ENCODE peak calls at places on chromosomes 6 and 20, in eight cellular contexts. One of them, this sample, is unnamed.
A peak's percentile ranks its signal among the peaks of the same experiment; 100 is the strongest.

GRCh38 chr6:11204987-11205386 is 27.5 kb downstream of the NEDD9 start:
- DNase-seq in progenitor cell of endocrine pancreas: no peak
- DNase-seq in transverse colon: no peak
- DNase-seq in A673: no peak
- DNase-seq in mesothelial cell of epicardium: no peak
- DNase-seq in natural killer cell: no peak
- DNase-seq in lung: no peak
- DNase-seq in epithelial cell of proximal tubule: no peak
- DNase-seq in this sample: no peak

GRCh38 chr6:32332433-32332832 is 39.3 kb downstream of the TSBP1 start:
- DNase-seq in epithelial cell of proximal tubule: no peak
- DNase-seq in transverse colon: no peak
- DNase-seq in natural killer cell: no peak
- DNase-seq in mesothelial cell of epicardium: no peak
- DNase-seq in lung: no peak
- DNase-seq in A673: no peak
- DNase-seq in progenitor cell of endocrine pancreas: no peak
- DNase-seq in this sample: no peak

GRCh38 chr6:91087864-91088263 is 501.0 kb upstream of the MAP3K7 start:
- DNase-seq in natural killer cell: no peak
- DNase-seq in A673: no peak
- DNase-seq in lung: no peak
- DNase-seq in transverse colon: no peak
- DNase-seq in mesothelial cell of epicardium: no peak
- DNase-seq in progenitor cell of endocrine pancreas: no peak
- DNase-seq in epithelial cell of proximal tubule: no peak
- DNase-seq in this sample: no peak

GRCh38 chr6:161400650-161401049 is 126.8 kb upstream of the AGPAT4 start:
- DNase-seq in mesothelial cell of epicardium: no peak
- DNase-seq in natural killer cell: no peak
- DNase-seq in A673: no peak
- DNase-seq in transverse colon: no peak
- DNase-seq in lung: no peak
- DNase-seq in progenitor cell of endocrine pancreas: no peak
- DNase-seq in epithelial cell of proximal tubule: no peak
- DNase-seq in this sample: no peak

GRCh38 chr6:101630956-101631355 is 237.4 kb downstream of the GRIK2 start:
- DNase-seq in progenitor cell of endocrine pancreas: no peak
- DNase-seq in natural killer cell: no peak
- DNase-seq in lung: no peak
- DNase-seq in epithelial cell of proximal tubule: no peak
- DNase-seq in A673: no peak
- DNase-seq in mesothelial cell of epicardium: no peak
- DNase-seq in transverse colon: no peak
- DNase-seq in this sample: no peak

GRCh38 chr20:31475032-31475431 is at the start of the genes DEFB124 and REM1:
- DNase-seq in mesothelial cell of epicardium: no peak
- DNase-seq in progenitor cell of endocrine pancreas: no peak
- DNase-seq in A673: no peak
- DNase-seq in epithelial cell of proximal tubule: no peak
- DNase-seq in natural killer cell: no peak
- DNase-seq in lung: no peak
- DNase-seq in transverse colon: no peak
- DNase-seq in this sample: no peak

GRCh38 chr20:60239981-60240380 is 281.8 kb downstream of the CDH26 start:
- DNase-seq in lung: no peak
- DNase-seq in A673: no peak
- DNase-seq in transverse colon: no peak
- DNase-seq in progenitor cell of endocrine pancreas: no peak
- DNase-seq in epithelial cell of proximal tubule: no peak
- DNase-seq in natural killer cell: no peak
- DNase-seq in mesothelial cell of epicardium: no peak
- DNase-seq in this sample: no peak

GRCh38 chr20:50874111-50874757 is 57.0 kb downstream of the ADNP start:
- DNase-seq in epithelial cell of proximal tubule: no peak
- DNase-seq in lung: no peak
- DNase-seq in natural killer cell: no peak
- DNase-seq in A673: no peak
- DNase-seq in progenitor cell of endocrine pancreas: no peak
- DNase-seq in mesothelial cell of epicardium: no peak
- DNase-seq in transverse colon: no peak
- DNase-seq in this sample: no peak

GRCh38 chr6:166203003-166203640 is 35.5 kb upstream of the TBXT start:
- DNase-seq in natural killer cell: no peak
- DNase-seq in mesothelial cell of epicardium: no peak
- DNase-seq in lung: no peak
- DNase-seq in progenitor cell of endocrine pancreas: no peak
- DNase-seq in transverse colon: no peak
- DNase-seq in A673: no peak
- DNase-seq in epithelial cell of proximal tubule: no peak
- DNase-seq in this sample: no peak

GRCh38 chr20:49424536-49424935 is 57.9 kb downstream of the KCNB1 start:
- DNase-seq in epithelial cell of proximal tubule: no peak
- DNase-seq in A673: peak; percentile 9
- DNase-seq in progenitor cell of endocrine pancreas: no peak
- DNase-seq in natural killer cell: no peak
- DNase-seq in lung: no peak
- DNase-seq in transverse colon: no peak
- DNase-seq in mesothelial cell of epicardium: no peak
- DNase-seq in this sample: no peak

GRCh38 chr6:105507811-105508210 is 104.9 kb upstream of the PREP start:
- DNase-seq in progenitor cell of endocrine pancreas: no peak
- DNase-seq in natural killer cell: no peak
- DNase-seq in transverse colon: no peak
- DNase-seq in mesothelial cell of epicardium: no peak
- DNase-seq in lung: no peak
- DNase-seq in epithelial cell of proximal tubule: no peak
- DNase-seq in A673: no peak
- DNase-seq in this sample: no peak

GRCh38 chr6:13681305-13682061 is 30.2 kb downstream of the RANBP9 start:
- DNase-seq in epithelial cell of proximal tubule: no peak
- DNase-seq in progenitor cell of endocrine pancreas: no peak
- DNase-seq in transverse colon: no peak
- DNase-seq in natural killer cell: no peak
- DNase-seq in mesothelial cell of epicardium: no peak
- DNase-seq in lung: no peak
- DNase-seq in A673: no peak
- DNase-seq in this sample: no peak

GRCh38 chr6:150684161-150684560 is 84.5 kb downstream of the PLEKHG1 start:
- DNase-seq in natural killer cell: no peak
- DNase-seq in mesothelial cell of epicardium: no peak
- DNase-seq in progenitor cell of endocrine pancreas: no peak
- DNase-seq in lung: no peak
- DNase-seq in epithelial cell of proximal tubule: no peak
- DNase-seq in transverse colon: no peak
- DNase-seq in A673: no peak
- DNase-seq in this sample: no peak

GRCh38 chr6:2783188-2783957 is 18.2 kb downstream of the WRNIP1 start:
- DNase-seq in lung: no peak
- DNase-seq in epithelial cell of proximal tubule: no peak
- DNase-seq in A673: no peak
- DNase-seq in mesothelial cell of epicardium: no peak
- DNase-seq in transverse colon: peak; percentile 41
- DNase-seq in natural killer cell: no peak
- DNase-seq in progenitor cell of endocrine pancreas: no peak
- DNase-seq in this sample: no peak
- TF ChIP-seq CTCF in lung: no peak
- TF ChIP-seq CTCF in epithelial cell of proximal tubule: no peak
- TF ChIP-seq CTCF in A673: no peak
- TF ChIP-seq CTCF in mesothelial cell of epicardium: no peak
- TF ChIP-seq CTCF in transverse colon: no peak
- TF ChIP-seq CTCF in natural killer cell: no peak
- TF ChIP-seq CTCF in progenitor cell of endocrine pancreas: no peak
- TF ChIP-seq CTCF in this sample: no peak

GRCh38 chr20:44716309-44717106 is 1.3 kb downstream of the CCN5 start:
- DNase-seq in epithelial cell of proximal tubule: no peak
- DNase-seq in transverse colon: no peak
- DNase-seq in lung: no peak
- DNase-seq in mesothelial cell of epicardium: no peak
- DNase-seq in A673: no peak
- DNase-seq in natural killer cell: no peak
- DNase-seq in progenitor cell of endocrine pancreas: no peak
- DNase-seq in this sample: no peak

GRCh38 chr20:44715495-44716308 is 533 bp downstream of the CCN5 start:
- DNase-seq in lung: no peak
- DNase-seq in transverse colon: no peak
- DNase-seq in natural killer cell: no peak
- DNase-seq in A673: no peak
- DNase-seq in progenitor cell of endocrine pancreas: no peak
- DNase-seq in mesothelial cell of epicardium: no peak
- DNase-seq in epithelial cell of proximal tubule: no peak
- DNase-seq in this sample: no peak

GRCh38 chr20:44719841-44720240 is 4.7 kb downstream of the CCN5 start:
- DNase-seq in epithelial cell of proximal tubule: no peak
- DNase-seq in progenitor cell of endocrine pancreas: no peak
- DNase-seq in lung: no peak
- DNase-seq in A673: no peak
- DNase-seq in mesothelial cell of epicardium: no peak
- DNase-seq in transverse colon: no peak
- DNase-seq in natural killer cell: no peak
- DNase-seq in this sample: no peak

GRCh38 chr20:44720617-44720993 is 5.4 kb downstream of the CCN5 start:
- DNase-seq in lung: no peak
- DNase-seq in A673: peak; percentile 98
- DNase-seq in progenitor cell of endocrine pancreas: no peak
- DNase-seq in natural killer cell: no peak
- DNase-seq in mesothelial cell of epicardium: no peak
- DNase-seq in transverse colon: no peak
- DNase-seq in epithelial cell of proximal tubule: peak; percentile 77
- DNase-seq in this sample: no peak

DNA sequence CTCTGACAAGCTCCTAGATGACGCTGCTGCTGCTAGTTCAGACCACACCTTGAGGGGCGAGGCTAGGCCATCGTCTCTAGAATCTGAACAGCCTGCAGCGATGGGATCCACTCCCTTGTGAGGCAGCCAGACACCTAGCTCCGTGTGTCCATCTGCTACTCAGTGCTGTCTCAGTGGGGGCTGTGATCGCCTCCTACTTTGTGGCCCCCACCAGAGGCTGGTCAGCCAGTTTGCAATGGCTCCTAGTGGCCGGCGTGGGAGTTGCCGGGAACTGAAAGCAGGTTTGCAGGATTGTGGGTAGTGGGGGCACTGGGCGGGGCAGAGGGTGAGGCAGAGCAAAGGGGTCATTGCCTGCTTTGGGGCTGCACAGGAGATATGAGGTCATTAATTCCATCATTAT is 2.8 kb downstream of the CCN5 start:
- DNase-seq in mesothelial cell of epicardium: no peak
- DNase-seq in epithelial cell of proximal tubule: no peak
- DNase-seq in transverse colon: no peak
- DNase-seq in progenitor cell of endocrine pancreas: no peak
- DNase-seq in lung: no peak
- DNase-seq in A673: no peak
- DNase-seq in natural killer cell: no peak
- DNase-seq in this sample: no peak
- TF ChIP-seq CTCF in mesothelial cell of epicardium: peak; percentile 47
- TF ChIP-seq CTCF in epithelial cell of proximal tubule: peak; percentile 44
- TF ChIP-seq CTCF in transverse colon: peak; percentile 19
- TF ChIP-seq CTCF in progenitor cell of endocrine pancreas: peak; percentile 40
- TF ChIP-seq CTCF in lung: no peak
- TF ChIP-seq CTCF in A673: peak; percentile 15
- TF ChIP-seq CTCF in natural killer cell: no peak
- TF ChIP-seq CTCF in this sample: no peak

GRCh38 chr6:117188627-117189201 is 76.6 kb upstream of the VGLL2 start:
- DNase-seq in mesothelial cell of epicardium: no peak
- DNase-seq in lung: no peak
- DNase-seq in A673: peak; percentile 8
- DNase-seq in natural killer cell: no peak
- DNase-seq in transverse colon: no peak
- DNase-seq in epithelial cell of proximal tubule: no peak
- DNase-seq in progenitor cell of endocrine pancreas: no peak
- DNase-seq in this sample: no peak
- TF ChIP-seq CTCF in mesothelial cell of epicardium: peak; percentile 52
- TF ChIP-seq CTCF in lung: no peak
- TF ChIP-seq CTCF in A673: peak; percentile 63
- TF ChIP-seq CTCF in natural killer cell: no peak
- TF ChIP-seq CTCF in transverse colon: peak; percentile 37
- TF ChIP-seq CTCF in epithelial cell of proximal tubule: peak; percentile 64
- TF ChIP-seq CTCF in progenitor cell of endocrine pancreas: peak; percentile 64
- TF ChIP-seq CTCF in this sample: no peak

GRCh38 chr20:10316582-10316981 is 98.0 kb downstream of the SNAP25 start:
- DNase-seq in progenitor cell of endocrine pancreas: no peak
- DNase-seq in transverse colon: no peak
- DNase-seq in mesothelial cell of epicardium: no peak
- DNase-seq in epithelial cell of proximal tubule: no peak
- DNase-seq in A673: peak; percentile 45
- DNase-seq in natural killer cell: no peak
- DNase-seq in lung: no peak
- DNase-seq in this sample: no peak
- TF ChIP-seq CTCF in progenitor cell of endocrine pancreas: peak; percentile 8
- TF ChIP-seq CTCF in transverse colon: no peak
- TF ChIP-seq CTCF in mesothelial cell of epicardium: no peak
- TF ChIP-seq CTCF in epithelial cell of proximal tubule: peak; percentile 63
- TF ChIP-seq CTCF in A673: peak; percentile 46
- TF ChIP-seq CTCF in natural killer cell: no peak
- TF ChIP-seq CTCF in lung: no peak
- TF ChIP-seq CTCF in this sample: no peak

GRCh38 chr6:49464691-49465090 is 1.5 kb downstream of the CENPQ start:
- DNase-seq in lung: no peak
- DNase-seq in progenitor cell of endocrine pancreas: no peak
- DNase-seq in transverse colon: no peak
- DNase-seq in natural killer cell: no peak
- DNase-seq in epithelial cell of proximal tubule: no peak
- DNase-seq in mesothelial cell of epicardium: no peak
- DNase-seq in A673: no peak
- DNase-seq in this sample: no peak
- TF ChIP-seq CTCF in lung: no peak
- TF ChIP-seq CTCF in progenitor cell of endocrine pancreas: no peak
- TF ChIP-seq CTCF in transverse colon: no peak
- TF ChIP-seq CTCF in natural killer cell: no peak
- TF ChIP-seq CTCF in epithelial cell of proximal tubule: no peak
- TF ChIP-seq CTCF in mesothelial cell of epicardium: no peak
- TF ChIP-seq CTCF in A673: no peak
- TF ChIP-seq CTCF in this sample: no peak

DNA sequence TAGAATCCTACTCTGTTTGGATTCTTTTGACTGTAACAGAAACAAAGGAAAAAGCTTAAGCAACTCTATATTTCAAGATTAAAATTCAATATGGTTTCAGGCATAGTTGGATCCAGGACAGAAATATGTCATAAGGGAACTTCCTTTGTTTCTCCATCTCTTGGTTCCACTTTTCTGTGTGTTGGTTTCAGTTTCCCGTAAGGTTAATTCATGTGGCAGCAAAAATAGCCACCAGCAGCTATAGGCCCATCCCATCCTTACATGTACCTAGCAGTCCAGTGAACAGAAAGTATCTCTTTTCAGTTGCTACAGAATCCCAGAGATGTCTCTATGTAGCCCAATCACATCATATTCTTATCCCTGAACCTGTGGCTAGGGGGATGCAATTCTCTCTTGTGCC is 8.8 kb upstream of the FAM8A1 start:
- DNase-seq in A673: no peak
- DNase-seq in epithelial cell of proximal tubule: no peak
- DNase-seq in progenitor cell of endocrine pancreas: no peak
- DNase-seq in mesothelial cell of epicardium: no peak
- DNase-seq in lung: no peak
- DNase-seq in transverse colon: no peak
- DNase-seq in natural killer cell: no peak
- DNase-seq in this sample: no peak
- TF ChIP-seq CTCF in A673: no peak
- TF ChIP-seq CTCF in epithelial cell of proximal tubule: no peak
- TF ChIP-seq CTCF in progenitor cell of endocrine pancreas: no peak
- TF ChIP-seq CTCF in mesothelial cell of epicardium: no peak
- TF ChIP-seq CTCF in lung: no peak
- TF ChIP-seq CTCF in transverse colon: no peak
- TF ChIP-seq CTCF in natural killer cell: no peak
- TF ChIP-seq CTCF in this sample: no peak